ENCODE peak calls at places on chromosomes 11 and 22, in nine cellular contexts. A, M, C, O, S, R, H, B and T are unnamed samples.

GRCh38 chr11:111718436-111719325 is 47.5 kb downstream of the PPP2R1B start:
- DNase-seq in A (no peak), M (no peak), C (no peak), O (no peak), S (peak), R (no peak), H (no peak), B (no peak), T (peak)

GRCh38 chr22:17924735-17925727 is 99.3 kb downstream of the MICAL3 start:
- DNase-seq in A (no peak), M (no peak), C (no peak), O (no peak), S (no peak), R (peak), H (peak), B (no peak), T (no peak)

GRCh38 chr22:22219140-22219996 is 25.2 kb upstream of the VPREB1 start:
- DNase-seq in A (no peak), M (no peak), C (no peak), O (no peak), S (no peak), R (no peak), H (no peak), B (no peak), T (no peak)

GRCh38 chr11:75815345-75815983 is 454 bp downstream of the UVRAG start:
- DNase-seq in A (no peak), M (no peak), C (no peak), O (no peak), S (peak), R (no peak), H (peak), B (peak), T (no peak)

GRCh38 chr11:118166641-118167040 is 9.8 kb downstream of the SCN2B start:
- DNase-seq in A (no peak), M (no peak), C (no peak), O (no peak), S (no peak), R (no peak), H (no peak), B (no peak), T (no peak)

GRCh38 chr11:34366522-34366921 is 8.7 kb upstream of the ABTB2 start:
- DNase-seq in A (no peak), M (no peak), C (no peak), O (no peak), S (no peak), R (no peak), H (peak), B (no peak), T (no peak)

GRCh38 chr22:20128619-20128901 is 3.0 kb upstream of the ZDHHC8 start:
- DNase-seq in A (no peak), M (no peak), C (no peak), O (no peak), S (no peak), R (no peak), H (no peak), B (no peak), T (no peak)

GRCh38 chr22:38738475-38739070 is 17.2 kb downstream of the SUN2 start:
- DNase-seq in A (no peak), M (no peak), C (no peak), O (no peak), S (no peak), R (no peak), H (no peak), B (no peak), T (no peak)

GRCh38 chr11:60251485-60252207 is 8.7 kb upstream of the MS4A4E start:
- DNase-seq in A (no peak), M (peak), C (no peak), O (no peak), S (peak), R (no peak), H (peak), B (peak), T (peak)

GRCh38 chr11:128552783-128553661 is 34.3 kb downstream of the ETS1 start:
- DNase-seq in A (no peak), M (no peak), C (no peak), O (no peak), S (peak), R (no peak), H (no peak), B (peak), T (no peak)

GRCh38 chr11:70519117-70519516 is 120.8 kb downstream of the CTTN start:
- DNase-seq in A (no peak), M (no peak), C (no peak), O (no peak), S (no peak), R (no peak), H (no peak), B (no peak), T (no peak)

GRCh38 chr11:46659908-46660307 is 40.5 kb downstream of the ARHGAP1 start:
- DNase-seq in A (no peak), M (no peak), C (no peak), O (peak), S (no peak), R (peak), H (no peak), B (no peak), T (peak)

GRCh38 chr11:106397787-106398355 is 320.4 kb downstream of the AASDHPPT start:
- DNase-seq in A (no peak), M (no peak), C (no peak), O (no peak), S (no peak), R (no peak), H (no peak), B (no peak), T (no peak)

GRCh38 chr22:46432164-46433068 is 96.9 kb downstream of the TRMU start:
- DNase-seq in A (no peak), M (no peak), C (no peak), O (no peak), S (no peak), R (no peak), H (no peak), B (peak), T (no peak)